ENCODE peak calls at places on chromosomes 12 and 14, in five cellular contexts. One of them, this sample, is unnamed.

GRCh38 chr14:65720743-65721142 is 308.2 kb downstream of the FUT8 start:
- DNase-seq in AML-193: no peak
- DNase-seq in stimulated activated CD4-positive, alpha-beta T cell treated with anti-CD3 and anti-CD28 coated beads, TNF-alpha, amount 100 ng/mL, for 24 hours: no peak
- DNase-seq in lower leg skin: no peak
- DNase-seq in activated naive CD4-positive, alpha-beta T cell treated with anti-CD3 and anti-CD28 coated beads, Interleukin-2, amount 10 ng/mL, durations not matched to agents 7 days and 5 days: no peak
- DNase-seq in this sample: no peak

GRCh38 chr14:93789366-93790130 is 1.3 kb upstream of the PRIMA1 start:
- DNase-seq in AML-193: no peak
- DNase-seq in stimulated activated CD4-positive, alpha-beta T cell treated with anti-CD3 and anti-CD28 coated beads, TNF-alpha, amount 100 ng/mL, for 24 hours: no peak
- DNase-seq in lower leg skin: no peak
- DNase-seq in activated naive CD4-positive, alpha-beta T cell treated with anti-CD3 and anti-CD28 coated beads, Interleukin-2, amount 10 ng/mL, durations not matched to agents 7 days and 5 days: no peak
- DNase-seq in this sample: no peak

GRCh38 chr12:115075552-115076170 is 391.7 kb upstream of the TBX3 start:
- DNase-seq in AML-193: no peak
- DNase-seq in stimulated activated CD4-positive, alpha-beta T cell treated with anti-CD3 and anti-CD28 coated beads, TNF-alpha, amount 100 ng/mL, for 24 hours: no peak
- DNase-seq in lower leg skin: no peak
- DNase-seq in activated naive CD4-positive, alpha-beta T cell treated with anti-CD3 and anti-CD28 coated beads, Interleukin-2, amount 10 ng/mL, durations not matched to agents 7 days and 5 days: no peak
- DNase-seq in this sample: no peak

GRCh38 chr14:98928418-98928817 is 343.6 kb downstream of the BCL11B start:
- DNase-seq in AML-193: no peak
- DNase-seq in stimulated activated CD4-positive, alpha-beta T cell treated with anti-CD3 and anti-CD28 coated beads, TNF-alpha, amount 100 ng/mL, for 24 hours: no peak
- DNase-seq in lower leg skin: no peak
- DNase-seq in activated naive CD4-positive, alpha-beta T cell treated with anti-CD3 and anti-CD28 coated beads, Interleukin-2, amount 10 ng/mL, durations not matched to agents 7 days and 5 days: no peak
- DNase-seq in this sample: peak

GRCh38 chr12:75455839-75456238 is 24.7 kb upstream of the GLIPR1 start:
- DNase-seq in AML-193: no peak
- DNase-seq in stimulated activated CD4-positive, alpha-beta T cell treated with anti-CD3 and anti-CD28 coated beads, TNF-alpha, amount 100 ng/mL, for 24 hours: no peak
- DNase-seq in lower leg skin: no peak
- DNase-seq in activated naive CD4-positive, alpha-beta T cell treated with anti-CD3 and anti-CD28 coated beads, Interleukin-2, amount 10 ng/mL, durations not matched to agents 7 days and 5 days: no peak
- DNase-seq in this sample: no peak

GRCh38 chr14:21525995-21526671 is at the start of gene SALL2:
- DNase-seq in AML-193: no peak
- DNase-seq in stimulated activated CD4-positive, alpha-beta T cell treated with anti-CD3 and anti-CD28 coated beads, TNF-alpha, amount 100 ng/mL, for 24 hours: peak
- DNase-seq in lower leg skin: peak
- DNase-seq in activated naive CD4-positive, alpha-beta T cell treated with anti-CD3 and anti-CD28 coated beads, Interleukin-2, amount 10 ng/mL, durations not matched to agents 7 days and 5 days: peak
- DNase-seq in this sample: peak

GRCh38 chr12:27572486-27573255 is 48.7 kb downstream of the PPFIBP1 start:
- DNase-seq in AML-193: no peak
- DNase-seq in stimulated activated CD4-positive, alpha-beta T cell treated with anti-CD3 and anti-CD28 coated beads, TNF-alpha, amount 100 ng/mL, for 24 hours: no peak
- DNase-seq in lower leg skin: no peak
- DNase-seq in activated naive CD4-positive, alpha-beta T cell treated with anti-CD3 and anti-CD28 coated beads, Interleukin-2, amount 10 ng/mL, durations not matched to agents 7 days and 5 days: no peak
- DNase-seq in this sample: no peak

GRCh38 chr12:1212529-1212928 is 221.5 kb downstream of the ERC1 start:
- DNase-seq in AML-193: no peak
- DNase-seq in stimulated activated CD4-positive, alpha-beta T cell treated with anti-CD3 and anti-CD28 coated beads, TNF-alpha, amount 100 ng/mL, for 24 hours: no peak
- DNase-seq in lower leg skin: no peak
- DNase-seq in activated naive CD4-positive, alpha-beta T cell treated with anti-CD3 and anti-CD28 coated beads, Interleukin-2, amount 10 ng/mL, durations not matched to agents 7 days and 5 days: no peak
- DNase-seq in this sample: no peak

GRCh38 chr12:129049917-129050316 is 196.6 kb downstream of the GLT1D1 start:
- DNase-seq in AML-193: peak
- DNase-seq in stimulated activated CD4-positive, alpha-beta T cell treated with anti-CD3 and anti-CD28 coated beads, TNF-alpha, amount 100 ng/mL, for 24 hours: no peak
- DNase-seq in lower leg skin: no peak
- DNase-seq in activated naive CD4-positive, alpha-beta T cell treated with anti-CD3 and anti-CD28 coated beads, Interleukin-2, amount 10 ng/mL, durations not matched to agents 7 days and 5 days: no peak
- DNase-seq in this sample: no peak

GRCh38 chr14:36028218-36028617 is 148.3 kb downstream of the PTCSC3 start:
- DNase-seq in AML-193: no peak
- DNase-seq in stimulated activated CD4-positive, alpha-beta T cell treated with anti-CD3 and anti-CD28 coated beads, TNF-alpha, amount 100 ng/mL, for 24 hours: no peak
- DNase-seq in lower leg skin: no peak
- DNase-seq in activated naive CD4-positive, alpha-beta T cell treated with anti-CD3 and anti-CD28 coated beads, Interleukin-2, amount 10 ng/mL, durations not matched to agents 7 days and 5 days: no peak
- DNase-seq in this sample: no peak

GRCh38 chr14:104778694-104779331 is 16.7 kb downstream of the AKT1 start:
- DNase-seq in AML-193: no peak
- DNase-seq in stimulated activated CD4-positive, alpha-beta T cell treated with anti-CD3 and anti-CD28 coated beads, TNF-alpha, amount 100 ng/mL, for 24 hours: no peak
- DNase-seq in lower leg skin: no peak
- DNase-seq in activated naive CD4-positive, alpha-beta T cell treated with anti-CD3 and anti-CD28 coated beads, Interleukin-2, amount 10 ng/mL, durations not matched to agents 7 days and 5 days: no peak
- DNase-seq in this sample: no peak

GRCh38 chr14:53020193-53020932 is 69.5 kb upstream of the FERMT2 start:
- DNase-seq in AML-193: no peak
- DNase-seq in stimulated activated CD4-positive, alpha-beta T cell treated with anti-CD3 and anti-CD28 coated beads, TNF-alpha, amount 100 ng/mL, for 24 hours: no peak
- DNase-seq in lower leg skin: no peak
- DNase-seq in activated naive CD4-positive, alpha-beta T cell treated with anti-CD3 and anti-CD28 coated beads, Interleukin-2, amount 10 ng/mL, durations not matched to agents 7 days and 5 days: no peak
- DNase-seq in this sample: no peak

GRCh38 chr12:114626-115211 is 48.2 kb downstream of the IQSEC3 start:
- DNase-seq in AML-193: no peak
- DNase-seq in stimulated activated CD4-positive, alpha-beta T cell treated with anti-CD3 and anti-CD28 coated beads, TNF-alpha, amount 100 ng/mL, for 24 hours: no peak
- DNase-seq in lower leg skin: no peak
- DNase-seq in activated naive CD4-positive, alpha-beta T cell treated with anti-CD3 and anti-CD28 coated beads, Interleukin-2, amount 10 ng/mL, durations not matched to agents 7 days and 5 days: no peak
- DNase-seq in this sample: no peak

GRCh38 chr12:91805031-91805430 is 340.6 kb downstream of the BTG1 start:
- DNase-seq in AML-193: no peak
- DNase-seq in stimulated activated CD4-positive, alpha-beta T cell treated with anti-CD3 and anti-CD28 coated beads, TNF-alpha, amount 100 ng/mL, for 24 hours: no peak
- DNase-seq in lower leg skin: no peak
- DNase-seq in activated naive CD4-positive, alpha-beta T cell treated with anti-CD3 and anti-CD28 coated beads, Interleukin-2, amount 10 ng/mL, durations not matched to agents 7 days and 5 days: no peak
- DNase-seq in this sample: no peak

GRCh38 chr14:101709962-101710891 is 51.3 kb upstream of the PPP2R5C start:
- DNase-seq in AML-193: no peak
- DNase-seq in stimulated activated CD4-positive, alpha-beta T cell treated with anti-CD3 and anti-CD28 coated beads, TNF-alpha, amount 100 ng/mL, for 24 hours: no peak
- DNase-seq in lower leg skin: peak
- DNase-seq in activated naive CD4-positive, alpha-beta T cell treated with anti-CD3 and anti-CD28 coated beads, Interleukin-2, amount 10 ng/mL, durations not matched to agents 7 days and 5 days: no peak
- DNase-seq in this sample: no peak

GRCh38 chr12:40138526-40138925 is 32.6 kb upstream of the SLC2A13 start:
- DNase-seq in AML-193: no peak
- DNase-seq in stimulated activated CD4-positive, alpha-beta T cell treated with anti-CD3 and anti-CD28 coated beads, TNF-alpha, amount 100 ng/mL, for 24 hours: no peak
- DNase-seq in lower leg skin: no peak
- DNase-seq in activated naive CD4-positive, alpha-beta T cell treated with anti-CD3 and anti-CD28 coated beads, Interleukin-2, amount 10 ng/mL, durations not matched to agents 7 days and 5 days: no peak
- DNase-seq in this sample: no peak

GRCh38 chr12:30200864-30201263 is 417.1 kb upstream of the TMTC1 start:
- DNase-seq in AML-193: no peak
- DNase-seq in stimulated activated CD4-positive, alpha-beta T cell treated with anti-CD3 and anti-CD28 coated beads, TNF-alpha, amount 100 ng/mL, for 24 hours: no peak
- DNase-seq in lower leg skin: no peak
- DNase-seq in activated naive CD4-positive, alpha-beta T cell treated with anti-CD3 and anti-CD28 coated beads, Interleukin-2, amount 10 ng/mL, durations not matched to agents 7 days and 5 days: no peak
- DNase-seq in this sample: no peak

GRCh38 chr14:69636051-69636639 is 24.7 kb downstream of the SUSD6 start:
- DNase-seq in AML-193: no peak
- DNase-seq in stimulated activated CD4-positive, alpha-beta T cell treated with anti-CD3 and anti-CD28 coated beads, TNF-alpha, amount 100 ng/mL, for 24 hours: peak
- DNase-seq in lower leg skin: no peak
- DNase-seq in activated naive CD4-positive, alpha-beta T cell treated with anti-CD3 and anti-CD28 coated beads, Interleukin-2, amount 10 ng/mL, durations not matched to agents 7 days and 5 days: peak
- DNase-seq in this sample: peak

GRCh38 chr12:92002195-92002649 is 143.4 kb downstream of the BTG1 start:
- DNase-seq in AML-193: no peak
- DNase-seq in stimulated activated CD4-positive, alpha-beta T cell treated with anti-CD3 and anti-CD28 coated beads, TNF-alpha, amount 100 ng/mL, for 24 hours: no peak
- DNase-seq in lower leg skin: no peak
- DNase-seq in activated naive CD4-positive, alpha-beta T cell treated with anti-CD3 and anti-CD28 coated beads, Interleukin-2, amount 10 ng/mL, durations not matched to agents 7 days and 5 days: no peak
- DNase-seq in this sample: no peak

GRCh38 chr12:121053706-121054105 is 14.7 kb upstream of the OASL start:
- DNase-seq in AML-193: no peak
- DNase-seq in stimulated activated CD4-positive, alpha-beta T cell treated with anti-CD3 and anti-CD28 coated beads, TNF-alpha, amount 100 ng/mL, for 24 hours: no peak
- DNase-seq in lower leg skin: no peak
- DNase-seq in activated naive CD4-positive, alpha-beta T cell treated with anti-CD3 and anti-CD28 coated beads, Interleukin-2, amount 10 ng/mL, durations not matched to agents 7 days and 5 days: no peak
- DNase-seq in this sample: no peak

GRCh38 chr14:53306926-53307325 is 153.8 kb upstream of the DDHD1 start:
- DNase-seq in AML-193: no peak
- DNase-seq in stimulated activated CD4-positive, alpha-beta T cell treated with anti-CD3 and anti-CD28 coated beads, TNF-alpha, amount 100 ng/mL, for 24 hours: no peak
- DNase-seq in lower leg skin: no peak
- DNase-seq in activated naive CD4-positive, alpha-beta T cell treated with anti-CD3 and anti-CD28 coated beads, Interleukin-2, amount 10 ng/mL, durations not matched to agents 7 days and 5 days: no peak
- DNase-seq in this sample: no peak

GRCh38 chr12:95959107-95959506 is 16.0 kb downstream of the AMDHD1 start:
- DNase-seq in AML-193: peak
- DNase-seq in stimulated activated CD4-positive, alpha-beta T cell treated with anti-CD3 and anti-CD28 coated beads, TNF-alpha, amount 100 ng/mL, for 24 hours: no peak
- DNase-seq in lower leg skin: no peak
- DNase-seq in activated naive CD4-positive, alpha-beta T cell treated with anti-CD3 and anti-CD28 coated beads, Interleukin-2, amount 10 ng/mL, durations not matched to agents 7 days and 5 days: no peak
- DNase-seq in this sample: no peak

GRCh38 chr12:66688836-66689439 is 10.1 kb upstream of the GRIP1 start:
- DNase-seq in AML-193: peak
- DNase-seq in stimulated activated CD4-positive, alpha-beta T cell treated with anti-CD3 and anti-CD28 coated beads, TNF-alpha, amount 100 ng/mL, for 24 hours: no peak
- DNase-seq in lower leg skin: no peak
- DNase-seq in activated naive CD4-positive, alpha-beta T cell treated with anti-CD3 and anti-CD28 coated beads, Interleukin-2, amount 10 ng/mL, durations not matched to agents 7 days and 5 days: peak
- DNase-seq in this sample: peak

GRCh38 chr14:29215853-29216252 is 449.3 kb downstream of the FOXG1 start:
- DNase-seq in AML-193: no peak
- DNase-seq in stimulated activated CD4-positive, alpha-beta T cell treated with anti-CD3 and anti-CD28 coated beads, TNF-alpha, amount 100 ng/mL, for 24 hours: no peak
- DNase-seq in lower leg skin: no peak
- DNase-seq in activated naive CD4-positive, alpha-beta T cell treated with anti-CD3 and anti-CD28 coated beads, Interleukin-2, amount 10 ng/mL, durations not matched to agents 7 days and 5 days: no peak
- DNase-seq in this sample: no peak

GRCh38 chr14:64953310-64953654 is 10.7 kb upstream of the GPX2 start:
- DNase-seq in AML-193: no peak
- DNase-seq in stimulated activated CD4-positive, alpha-beta T cell treated with anti-CD3 and anti-CD28 coated beads, TNF-alpha, amount 100 ng/mL, for 24 hours: no peak
- DNase-seq in lower leg skin: no peak
- DNase-seq in activated naive CD4-positive, alpha-beta T cell treated with anti-CD3 and anti-CD28 coated beads, Interleukin-2, amount 10 ng/mL, durations not matched to agents 7 days and 5 days: no peak
- DNase-seq in this sample: peak

GRCh38 chr12:56087220-56087619 is 7.3 kb downstream of the ERBB3 start:
- DNase-seq in AML-193: no peak
- DNase-seq in stimulated activated CD4-positive, alpha-beta T cell treated with anti-CD3 and anti-CD28 coated beads, TNF-alpha, amount 100 ng/mL, for 24 hours: no peak
- DNase-seq in lower leg skin: no peak
- DNase-seq in activated naive CD4-positive, alpha-beta T cell treated with anti-CD3 and anti-CD28 coated beads, Interleukin-2, amount 10 ng/mL, durations not matched to agents 7 days and 5 days: no peak
- DNase-seq in this sample: no peak

GRCh38 chr14:93036652-93037341 is 78.9 kb downstream of the ITPK1 start:
- DNase-seq in AML-193: no peak
- DNase-seq in stimulated activated CD4-positive, alpha-beta T cell treated with anti-CD3 and anti-CD28 coated beads, TNF-alpha, amount 100 ng/mL, for 24 hours: no peak
- DNase-seq in lower leg skin: no peak
- DNase-seq in activated naive CD4-positive, alpha-beta T cell treated with anti-CD3 and anti-CD28 coated beads, Interleukin-2, amount 10 ng/mL, durations not matched to agents 7 days and 5 days: no peak
- DNase-seq in this sample: no peak

GRCh38 chr14:36646664-36647416 is 14.8 kb upstream of the PAX9 start:
- DNase-seq in AML-193: no peak
- DNase-seq in stimulated activated CD4-positive, alpha-beta T cell treated with anti-CD3 and anti-CD28 coated beads, TNF-alpha, amount 100 ng/mL, for 24 hours: no peak
- DNase-seq in lower leg skin: no peak
- DNase-seq in activated naive CD4-positive, alpha-beta T cell treated with anti-CD3 and anti-CD28 coated beads, Interleukin-2, amount 10 ng/mL, durations not matched to agents 7 days and 5 days: no peak
- DNase-seq in this sample: no peak

GRCh38 chr12:50201987-50202521 is 34.9 kb upstream of the CERS5 start:
- DNase-seq in AML-193: no peak
- DNase-seq in stimulated activated CD4-positive, alpha-beta T cell treated with anti-CD3 and anti-CD28 coated beads, TNF-alpha, amount 100 ng/mL, for 24 hours: no peak
- DNase-seq in lower leg skin: no peak
- DNase-seq in activated naive CD4-positive, alpha-beta T cell treated with anti-CD3 and anti-CD28 coated beads, Interleukin-2, amount 10 ng/mL, durations not matched to agents 7 days and 5 days: no peak
- DNase-seq in this sample: no peak

GRCh38 chr12:27539191-27539631 is 15.2 kb downstream of the PPFIBP1 start:
- DNase-seq in AML-193: no peak
- DNase-seq in stimulated activated CD4-positive, alpha-beta T cell treated with anti-CD3 and anti-CD28 coated beads, TNF-alpha, amount 100 ng/mL, for 24 hours: no peak
- DNase-seq in lower leg skin: no peak
- DNase-seq in activated naive CD4-positive, alpha-beta T cell treated with anti-CD3 and anti-CD28 coated beads, Interleukin-2, amount 10 ng/mL, durations not matched to agents 7 days and 5 days: no peak
- DNase-seq in this sample: no peak

GRCh38 chr12:76871751-76872150 is 7.1 kb downstream of the CSRP2 start:
- DNase-seq in AML-193: no peak
- DNase-seq in stimulated activated CD4-positive, alpha-beta T cell treated with anti-CD3 and anti-CD28 coated beads, TNF-alpha, amount 100 ng/mL, for 24 hours: no peak
- DNase-seq in lower leg skin: no peak
- DNase-seq in activated naive CD4-positive, alpha-beta T cell treated with anti-CD3 and anti-CD28 coated beads, Interleukin-2, amount 10 ng/mL, durations not matched to agents 7 days and 5 days: no peak
- DNase-seq in this sample: no peak

GRCh38 chr12:56120158-56120846 is 2.2 kb downstream of the ZC3H10 start:
- DNase-seq in AML-193: no peak
- DNase-seq in stimulated activated CD4-positive, alpha-beta T cell treated with anti-CD3 and anti-CD28 coated beads, TNF-alpha, amount 100 ng/mL, for 24 hours: no peak
- DNase-seq in lower leg skin: no peak
- DNase-seq in activated naive CD4-positive, alpha-beta T cell treated with anti-CD3 and anti-CD28 coated beads, Interleukin-2, amount 10 ng/mL, durations not matched to agents 7 days and 5 days: no peak
- DNase-seq in this sample: no peak

GRCh38 chr12:130872179-130873096 is 572 bp downstream of the RAN start:
- DNase-seq in AML-193: peak
- DNase-seq in stimulated activated CD4-positive, alpha-beta T cell treated with anti-CD3 and anti-CD28 coated beads, TNF-alpha, amount 100 ng/mL, for 24 hours: no peak
- DNase-seq in lower leg skin: no peak
- DNase-seq in activated naive CD4-positive, alpha-beta T cell treated with anti-CD3 and anti-CD28 coated beads, Interleukin-2, amount 10 ng/mL, durations not matched to agents 7 days and 5 days: peak
- DNase-seq in this sample: peak

GRCh38 chr12:43444940-43445564 is 107.0 kb downstream of the ADAMTS20 start:
- DNase-seq in AML-193: peak
- DNase-seq in stimulated activated CD4-positive, alpha-beta T cell treated with anti-CD3 and anti-CD28 coated beads, TNF-alpha, amount 100 ng/mL, for 24 hours: peak
- DNase-seq in lower leg skin: peak
- DNase-seq in activated naive CD4-positive, alpha-beta T cell treated with anti-CD3 and anti-CD28 coated beads, Interleukin-2, amount 10 ng/mL, durations not matched to agents 7 days and 5 days: peak
- DNase-seq in this sample: peak

GRCh38 chr12:112236386-112236785 is 111.0 kb downstream of the TRAFD1 start:
- DNase-seq in AML-193: no peak
- DNase-seq in stimulated activated CD4-positive, alpha-beta T cell treated with anti-CD3 and anti-CD28 coated beads, TNF-alpha, amount 100 ng/mL, for 24 hours: no peak
- DNase-seq in lower leg skin: no peak
- DNase-seq in activated naive CD4-positive, alpha-beta T cell treated with anti-CD3 and anti-CD28 coated beads, Interleukin-2, amount 10 ng/mL, durations not matched to agents 7 days and 5 days: no peak
- DNase-seq in this sample: no peak

GRCh38 chr12:6684609-6685008 is 4.6 kb downstream of the ZNF384 start:
- DNase-seq in AML-193: peak
- DNase-seq in stimulated activated CD4-positive, alpha-beta T cell treated with anti-CD3 and anti-CD28 coated beads, TNF-alpha, amount 100 ng/mL, for 24 hours: no peak
- DNase-seq in lower leg skin: no peak
- DNase-seq in activated naive CD4-positive, alpha-beta T cell treated with anti-CD3 and anti-CD28 coated beads, Interleukin-2, amount 10 ng/mL, durations not matched to agents 7 days and 5 days: peak
- DNase-seq in this sample: peak

GRCh38 chr12:109727746-109728726 is 14.4 kb downstream of the FAM222A start:
- DNase-seq in AML-193: no peak
- DNase-seq in stimulated activated CD4-positive, alpha-beta T cell treated with anti-CD3 and anti-CD28 coated beads, TNF-alpha, amount 100 ng/mL, for 24 hours: no peak
- DNase-seq in lower leg skin: no peak
- DNase-seq in activated naive CD4-positive, alpha-beta T cell treated with anti-CD3 and anti-CD28 coated beads, Interleukin-2, amount 10 ng/mL, durations not matched to agents 7 days and 5 days: peak
- DNase-seq in this sample: no peak

GRCh38 chr14:59297070-59297766 is 108.8 kb downstream of the DAAM1 start:
- DNase-seq in AML-193: no peak
- DNase-seq in stimulated activated CD4-positive, alpha-beta T cell treated with anti-CD3 and anti-CD28 coated beads, TNF-alpha, amount 100 ng/mL, for 24 hours: no peak
- DNase-seq in lower leg skin: no peak
- DNase-seq in activated naive CD4-positive, alpha-beta T cell treated with anti-CD3 and anti-CD28 coated beads, Interleukin-2, amount 10 ng/mL, durations not matched to agents 7 days and 5 days: peak
- DNase-seq in this sample: no peak

This sample was measured in activated effector memory CD4-positive, alpha-beta T cell treated with anti-CD3 and anti-CD28 coated beads, Interleukin-2, amount 50 U/mL, for 16 hours.